ENCODE peak calls at places on chromosomes 11 and 22, in four cellular contexts. R, Y, C and J are unnamed samples. For H3K4me1, the result is how much of the 10 kb centered on the place peaks cover.

GRCh38 chr11:69913591-69914285 is 94.5 kb upstream of the FGF3 start:
- DNase-seq in R (no peak), Y (peak), C (no peak), J (no peak)

GRCh38 chr11:130369713-130370112 is 55.0 kb upstream of the ZBTB44 start:
- DNase-seq in R (no peak), Y (no peak), C (no peak), J (no peak)

GRCh38 chr11:63132985-63133775 is 10.8 kb downstream of the SLC22A24 start:
- DNase-seq in R (no peak), Y (no peak), C (no peak), J (no peak)

GRCh38 chr11:112776834-112777793 is 184.1 kb upstream of the NCAM1 start:
- DNase-seq in R (no peak), Y (no peak), C (no peak), J (no peak)

GRCh38 chr11:45150301-45150700 is 3.9 kb downstream of the PRDM11 start:
- DNase-seq in R (no peak), Y (no peak), C (no peak), J (no peak)

GRCh38 chr11:20589796-20590195 is 9.6 kb upstream of the SLC6A5 start:
- DNase-seq in R (no peak), Y (no peak), C (no peak), J (no peak)

GRCh38 chr22:49826603-49827306 is 918 bp downstream of the BRD1 start:
- DNase-seq in R (no peak), Y (peak), C (no peak), J (peak)

GRCh38 chr11:13486926-13487660 is 8.7 kb downstream of the PTH start:
- DNase-seq in R (no peak), Y (peak), C (peak), J (peak)

GRCh38 chr11:10886652-10887250 is 28.9 kb upstream of the ZBED5 start:
- DNase-seq in R (no peak), Y (no peak), C (no peak), J (no peak)

DNA sequence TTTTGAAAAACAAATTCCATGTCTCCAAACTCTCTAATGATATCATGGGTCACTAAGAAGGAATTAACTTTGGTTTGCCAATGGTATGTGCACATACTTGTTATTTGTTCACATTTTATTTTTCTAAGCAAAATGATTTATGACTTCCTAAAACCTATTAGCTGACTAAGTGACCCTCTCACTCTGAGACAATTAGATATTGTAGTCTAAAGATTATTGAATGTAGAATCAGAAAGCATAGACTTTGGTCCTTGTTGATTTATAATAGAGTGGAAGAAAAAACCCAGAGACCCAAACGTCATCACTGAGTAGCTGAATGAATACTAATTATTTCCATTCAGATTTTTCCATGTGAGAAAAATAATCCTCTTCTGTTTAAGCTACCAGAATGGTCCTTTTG is 243.5 kb upstream of the ANO3 start:
- DNase-seq in R (no peak), Y (no peak), C (no peak), J (no peak)
- H3K4me1 ChIP-seq in R (under half), Y (under half), C (under half), J (under half)

DNA sequence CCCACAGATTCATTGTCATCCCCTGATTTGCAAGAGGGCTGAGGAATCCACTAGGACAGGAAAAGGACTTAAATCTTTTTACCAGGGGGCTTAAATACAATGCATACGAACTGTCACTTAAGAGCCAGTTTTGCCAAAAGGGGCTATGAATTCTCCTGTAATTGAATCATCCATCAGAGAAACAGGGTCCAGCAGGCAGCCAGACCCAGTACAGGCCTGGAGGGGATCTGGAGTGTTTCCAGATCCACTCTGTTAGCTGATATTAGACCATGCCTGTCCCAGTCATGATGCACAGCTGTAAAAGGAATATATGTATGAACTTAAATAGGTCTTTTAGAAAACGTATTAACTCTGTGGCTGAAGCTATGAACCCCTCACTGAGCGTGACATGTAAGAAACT is 53.8 kb upstream of the PRSS23 start:
- DNase-seq in R (no peak), Y (no peak), C (no peak), J (no peak)
- H3K4me1 ChIP-seq in R (under half), Y (under half), C (under half), J (under half)

DNA sequence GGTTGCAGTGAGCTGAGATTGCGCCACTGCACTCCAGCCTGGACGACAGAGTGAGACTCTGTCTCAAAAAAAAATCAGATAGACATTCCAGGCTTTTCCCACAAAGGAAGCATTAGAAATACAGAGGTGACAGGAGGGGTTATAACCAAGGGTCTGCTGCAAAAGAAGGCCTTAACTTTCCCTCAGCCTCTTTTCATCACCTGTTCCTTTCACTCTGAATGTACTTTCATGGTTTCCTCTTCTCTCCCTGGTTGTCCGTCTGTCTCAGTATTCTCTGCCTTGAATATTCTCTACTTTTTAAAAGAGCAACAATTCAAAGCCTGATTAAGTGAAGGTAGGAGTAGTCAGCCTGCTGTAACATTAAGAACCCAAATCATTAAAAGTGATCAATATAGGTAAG is 50.2 kb downstream of the CELF1 start:
- DNase-seq in R (no peak), Y (no peak), C (no peak), J (no peak)
- H3K4me1 ChIP-seq in R (under half), Y (under half), C (under half), J (under half)

GRCh38 chr11:118895093-118896039 is 11.7 kb downstream of the CXCR5 start:
- DNase-seq in R (no peak), Y (no peak), C (no peak), J (peak)

GRCh38 chr11:118897721-118898310 is 14.1 kb downstream of the CXCR5 start:
- DNase-seq in R (no peak), Y (no peak), C (no peak), J (no peak)

GRCh38 chr11:118896921-118897591 is 13.4 kb downstream of the CXCR5 start:
- DNase-seq in R (no peak), Y (no peak), C (no peak), J (no peak)

GRCh38 chr11:118898400-118899295 is 15.0 kb downstream of the CXCR5 start:
- DNase-seq in R (no peak), Y (no peak), C (no peak), J (no peak)

DNA sequence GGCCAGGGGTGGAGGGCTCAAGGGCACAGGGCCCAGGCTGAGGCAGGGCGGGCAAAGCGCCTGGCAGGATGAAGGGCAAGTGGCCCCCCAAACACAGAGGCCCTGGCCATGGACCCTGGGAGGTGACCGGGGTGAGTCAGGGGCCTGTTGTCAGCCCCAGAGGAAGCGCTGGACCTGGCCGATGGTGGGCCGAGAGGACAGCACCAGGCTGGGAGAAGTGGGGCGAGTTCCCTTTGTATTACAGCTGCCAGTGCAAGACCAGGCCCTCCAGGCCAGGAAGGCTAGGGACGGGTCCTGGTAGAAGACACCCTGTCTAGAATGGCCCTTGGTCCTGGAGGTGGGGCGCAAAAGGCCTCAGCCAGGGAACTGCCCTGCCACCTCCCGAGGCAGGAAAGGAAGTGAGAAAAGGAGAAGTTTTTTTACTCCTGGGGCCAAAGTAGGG is 12.8 kb downstream of the CXCR5 start:
- DNase-seq in R (no peak), Y (no peak), C (no peak), J (no peak)
- H3K4me1 ChIP-seq in R (under half), Y (under half), C (under half), J (half or more)

GRCh38 chr11:12161603-12162350 is 51.4 kb downstream of the MICAL2 start:
- DNase-seq in R (no peak), Y (no peak), C (no peak), J (no peak)

GRCh38 chr11:12165237-12165875 is 55.0 kb downstream of the MICAL2 start:
- DNase-seq in R (peak), Y (no peak), C (no peak), J (no peak)

GRCh38 chr11:12162652-12163051 is 52.3 kb downstream of the MICAL2 start:
- DNase-seq in R (no peak), Y (no peak), C (no peak), J (no peak)

GRCh38 chr11:12164061-12165014 is 53.9 kb downstream of the MICAL2 start:
- DNase-seq in R (peak), Y (peak), C (no peak), J (no peak)

DNA sequence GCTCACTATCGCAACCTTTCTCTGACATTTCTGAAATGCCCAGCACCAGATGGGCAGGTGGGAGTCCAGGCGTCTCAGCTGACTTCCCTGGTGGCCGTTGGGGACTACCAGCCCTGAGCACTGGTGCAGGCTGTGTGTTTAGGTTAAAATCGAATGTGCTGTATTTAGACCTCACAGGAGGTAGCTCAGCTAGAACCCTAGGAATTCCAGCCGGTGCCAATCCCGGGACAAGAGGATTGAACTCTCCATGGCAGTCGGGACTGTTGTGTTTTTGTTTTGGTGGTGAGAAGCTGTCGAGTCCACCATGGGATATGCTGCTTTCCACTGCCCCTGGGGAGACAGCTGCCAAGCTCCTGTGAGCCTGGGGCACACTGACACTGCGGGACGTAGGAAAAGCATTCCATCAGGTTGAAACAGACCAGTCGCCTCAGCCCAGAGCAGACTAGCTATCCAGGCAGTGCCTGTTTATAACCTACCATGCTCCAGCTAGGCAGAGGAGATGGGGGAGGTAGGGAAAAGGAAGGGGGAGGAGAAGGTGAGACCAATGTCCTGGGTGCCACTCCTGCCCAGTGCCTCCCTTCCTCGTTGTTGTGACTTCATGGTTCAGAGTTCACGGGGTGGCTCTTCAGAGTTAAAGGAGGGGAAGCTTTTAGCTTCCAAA is 52.9 kb downstream of the MICAL2 start:
- DNase-seq in R (peak), Y (peak), C (no peak), J (no peak)
- H3K4me1 ChIP-seq in R (half or more), Y (under half), C (under half), J (under half)

DNA sequence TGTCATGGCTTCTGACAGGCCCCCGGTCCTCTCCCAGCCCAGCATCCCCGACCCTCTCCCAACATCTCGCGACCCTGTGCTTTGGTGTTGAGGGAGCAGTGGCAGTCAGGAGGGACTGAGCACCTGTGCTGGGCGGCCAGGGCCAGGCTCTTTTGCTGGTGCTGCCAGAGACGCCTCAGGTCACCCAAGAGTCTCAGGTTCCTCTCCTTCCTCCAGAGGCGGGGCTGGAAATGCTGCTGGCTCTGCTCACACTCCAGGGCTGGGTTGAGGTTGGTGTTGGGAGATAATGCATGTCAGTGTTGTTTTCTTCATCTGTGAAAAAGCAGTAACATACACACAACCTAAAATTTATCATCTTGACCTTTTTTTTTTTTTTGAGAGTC is 1.2 kb upstream of the IGLL1 start:
- DNase-seq in R (no peak), Y (peak), C (no peak), J (peak)
- H3K4me1 ChIP-seq in R (under half), Y (under half), C (under half), J (half or more)

GRCh38 chr11:57321996-57322880 is 2.5 kb downstream of the TNKS1BP1 start:
- DNase-seq in R (peak), Y (peak), C (peak), J (no peak)

GRCh38 chr11:57323503-57324153 is 1.1 kb downstream of the TNKS1BP1 start:
- DNase-seq in R (no peak), Y (no peak), C (no peak), J (no peak)

GRCh38 chr11:57324154-57324885 is 432 bp downstream of the TNKS1BP1 start:
- DNase-seq in R (peak), Y (peak), C (peak), J (peak)

GRCh38 chr11:57321388-57321995 is 3.3 kb downstream of the TNKS1BP1 start:
- DNase-seq in R (no peak), Y (peak), C (no peak), J (no peak)

GRCh38 chr11:57322881-57323467 is 1.8 kb downstream of the TNKS1BP1 start:
- DNase-seq in R (peak), Y (peak), C (no peak), J (no peak)
- H3K4me1 ChIP-seq in R (half or more), Y (under half), C (under half), J (half or more)